ENCODE peak calls at places on chromosomes 1 and 21, in five cellular contexts. W is ELR, R is GF-D8, D is kidney epithelial cell, J is mucosa of gallbladder. U is an unnamed sample.

GRCh38 chr21:32463367-32463766 is 50.9 kb downstream of the EVA1C start:
- DNase-seq in D (no peak), W (peak), J (no peak), R (no peak), U (peak)

GRCh38 chr1:111503585-111504060 is at the start of the genes ADORA3 and TMIGD3:
- DNase-seq in J (no peak), R (peak), D (no peak), W (no peak), U (no peak)

GRCh38 chr1:28456078-28456477 is 49.8 kb upstream of the RCC1 start:
- DNase-seq in R (peak), J (no peak), W (peak), D (no peak), U (no peak)

GRCh38 chr1:1347663-1348419 is 1.4 kb downstream of the DVL1 start:
- DNase-seq in D (no peak), R (no peak), J (no peak), W (peak), U (no peak)

GRCh38 chr1:9251501-9251900 is 16.9 kb downstream of the H6PD start:
- DNase-seq in D (no peak), W (no peak), R (no peak), J (no peak), U (no peak)

GRCh38 chr21:42392731-42393442 is 3.0 kb downstream of the TMPRSS3 start:
- DNase-seq in D (no peak), J (no peak), R (no peak), W (no peak), U (no peak)

GRCh38 chr1:150162582-150162861 is 12.8 kb downstream of the PLEKHO1 start:
- DNase-seq in D (no peak), R (no peak), J (no peak), W (no peak), U (no peak)

GRCh38 chr21:35095859-35096291 is 46.8 kb upstream of the RUNX1 start:
- DNase-seq in D (no peak), R (no peak), J (no peak), W (no peak), U (no peak)

GRCh38 chr1:84892657-84893618 is at the start of gene LPAR3:
- DNase-seq in R (no peak), J (no peak), W (peak), D (no peak), U (peak)

GRCh38 chr1:20411196-20411980 is 74.6 kb downstream of the CAMK2N1 start:
- DNase-seq in D (peak), J (no peak), R (no peak), W (peak), U (no peak)

GRCh38 chr1:160428655-160429054 is 28.3 kb downstream of the VANGL2 start:
- DNase-seq in W (peak), R (peak), J (peak), D (no peak), U (no peak)

GRCh38 chr1:28518745-28519341 is 13.0 kb downstream of the RCC1 start:
- DNase-seq in J (no peak), W (peak), D (no peak), R (no peak), U (no peak)

GRCh38 chr21:37710555-37711293 is 205.5 kb downstream of the KCNJ6 start:
- DNase-seq in J (no peak), D (no peak), W (peak), R (no peak), U (no peak)

GRCh38 chr21:36960676-36961284 is 5.7 kb downstream of the HLCS start:
- DNase-seq in J (no peak), W (no peak), D (no peak), R (no peak), U (no peak)

GRCh38 chr1:168476588-168477379 is 67.0 kb downstream of the XCL2 start:
- DNase-seq in J (no peak), W (no peak), D (no peak), R (no peak), U (peak)

GRCh38 chr1:29315262-29315661 is 78.9 kb downstream of the PTPRU start:
- DNase-seq in J (no peak), W (no peak), D (no peak), R (no peak), U (no peak)

GRCh38 chr1:201715801-201716741 is 112.9 kb upstream of the IPO9 start:
- DNase-seq in J (no peak), D (no peak), W (no peak), R (no peak), U (no peak)

GRCh38 chr1:907611-908451 is 15.9 kb upstream of the SAMD11 start:
- DNase-seq in R (no peak), J (peak), D (no peak), W (no peak), U (no peak)

GRCh38 chr1:209882942-209883340 is 55.1 kb upstream of the SYT14 start:
- DNase-seq in J (no peak), W (no peak), D (no peak), R (no peak), U (no peak)

GRCh38 chr1:75542818-75543570 is 67.9 kb downstream of the SLC44A5 start:
- DNase-seq in J (no peak), R (no peak), D (peak), W (no peak), U (no peak)

GRCh38 chr21:38766987-38767722 is 38.6 kb upstream of the ETS2 start:
- DNase-seq in W (no peak), R (no peak), J (no peak), D (no peak), U (peak)

GRCh38 chr1:16146888-16147614 is 8.8 kb downstream of the EPHA2 start:
- DNase-seq in J (no peak), R (no peak), W (peak), D (no peak), U (no peak)

GRCh38 chr1:18646091-18646775 is 15.6 kb downstream of the PAX7 start:
- DNase-seq in W (no peak), D (no peak), R (no peak), J (no peak), U (no peak)

GRCh38 chr1:228853637-228854036 is 118.4 kb downstream of the RHOU start:
- DNase-seq in R (no peak), D (no peak), J (no peak), W (no peak), U (no peak)

GRCh38 chr1:222202831-222203230 is 345.1 kb downstream of the HHIPL2 start:
- DNase-seq in D (no peak), J (no peak), R (no peak), W (no peak), U (no peak)

GRCh38 chr1:228321478-228321877 is 85.2 kb downstream of the TRIM11 start:
- DNase-seq in R (no peak), W (no peak), D (no peak), J (no peak), U (no peak)

GRCh38 chr1:113536182-113536780 is 146.0 kb downstream of the MAGI3 start:
- DNase-seq in J (no peak), R (no peak), D (no peak), W (peak), U (no peak)

GRCh38 chr1:187013582-187014200 is 184.9 kb downstream of the PLA2G4A start:
- DNase-seq in D (no peak), W (peak), J (no peak), R (no peak), U (no peak)

GRCh38 chr1:24870551-24871195 is 59.4 kb downstream of the RUNX3 start:
- DNase-seq in J (no peak), R (no peak), D (no peak), W (no peak), U (no peak)

GRCh38 chr1:20873311-20873710 is 86.2 kb upstream of the HP1BP3 start:
- DNase-seq in W (no peak), R (no peak), D (no peak), J (no peak), U (no peak)

GRCh38 chr1:24714859-24715520 is 30.3 kb upstream of the CLIC4 start:
- DNase-seq in W (peak), D (no peak), J (no peak), R (no peak), U (no peak)

GRCh38 chr1:105100102-105100501 is 1350.4 kb downstream of the AMY1C start:
- DNase-seq in D (no peak), R (no peak), J (no peak), W (no peak), U (no peak)

GRCh38 chr1:33317354-33317753 is 3.5 kb downstream of the A3GALT2 start:
- DNase-seq in J (no peak), W (no peak), R (no peak), D (no peak), U (no peak)

GRCh38 chr1:94015489-94015817 is 105.5 kb downstream of the ABCA4 start:
- DNase-seq in J (no peak), R (no peak), D (no peak), W (no peak), U (no peak)